ENCODE peak calls at places on chromosomes 7 and 10, in eight cellular contexts. O is cardiac muscle cell, D is A549, G is pancreas, L is neural progenitor cell, B is fibroblast of lung, P is GM23248, S is mucosa of descending colon. E is an unnamed sample. For H3K4me1, the result is how much of the 10 kb centered on the place peaks cover.

GRCh38 chr7:801940-802364 is 30.3 kb upstream of the SUN1 start:
- DNase-seq in O (no peak), D (no peak), G (peak), L (no peak), B (no peak), P (peak), S (peak), E (no peak)

GRCh38 chr10:129968020-129968861 is 4.2 kb upstream of the EBF3 start:
- DNase-seq in O (no peak), D (no peak), G (peak), L (peak), B (no peak), P (no peak), S (no peak), E (no peak)

GRCh38 chr10:130459011-130459410 is 322.8 kb downstream of the GLRX3 start:
- DNase-seq in O (no peak), D (no peak), G (no peak), L (no peak), B (no peak), P (no peak), S (no peak), E (no peak)

GRCh38 chr10:26931223-26931622 is 70.5 kb upstream of the ABI1 start:
- DNase-seq in O (peak), D (no peak), G (peak), L (no peak), B (no peak), P (no peak), S (peak), E (peak)

GRCh38 chr7:155980841-155981240 is 168.6 kb upstream of the SHH start:
- DNase-seq in O (no peak), D (no peak), G (no peak), L (no peak), B (no peak), P (no peak), S (no peak), E (no peak)

GRCh38 chr7:80054356-80054755 is 80.3 kb upstream of the GNAI1 start:
- DNase-seq in O (no peak), D (no peak), G (no peak), L (no peak), B (peak), P (peak), S (no peak), E (no peak)

GRCh38 chr7:96772295-96772694 is 62.6 kb upstream of the SEM1 start:
- DNase-seq in O (no peak), D (no peak), G (no peak), L (no peak), B (no peak), P (no peak), S (no peak), E (no peak)

GRCh38 chr7:7920481-7920880 is 48.1 kb upstream of the GLCCI1 start:
- DNase-seq in O (no peak), D (no peak), G (no peak), L (peak), B (no peak), P (no peak), S (peak), E (no peak)

GRCh38 chr10:47438857-47439474 is 44.9 kb downstream of the ANXA8 start:
- DNase-seq in O (peak), D (peak), G (peak), L (peak), B (peak), P (peak), S (peak), E (peak)

GRCh38 chr7:106313456-106313891 is 28.7 kb upstream of the NAMPT start:
- DNase-seq in O (no peak), D (peak), G (no peak), L (no peak), B (peak), P (peak), S (no peak), E (no peak)

GRCh38 chr7:18770154-18770807 is 274.7 kb downstream of the HDAC9 start:
- DNase-seq in O (no peak), D (no peak), G (no peak), L (no peak), B (peak), P (peak), S (no peak), E (no peak)

GRCh38 chr10:95508730-95509129 is 52.4 kb downstream of the SORBS1 start:
- DNase-seq in O (peak), D (no peak), G (no peak), L (peak), B (peak), P (peak), S (no peak), E (no peak)

GRCh38 chr7:74293577-74293908 is 4.3 kb downstream of the CLIP2 start:
- DNase-seq in O (no peak), D (no peak), G (no peak), L (no peak), B (no peak), P (no peak), S (no peak), E (no peak)

GRCh38 chr7:151167197-151167911 is at the start of gene GBX1:
- DNase-seq in O (peak), D (peak), G (peak), L (peak), B (peak), P (peak), S (no peak), E (no peak)

GRCh38 chr10:80204193-80204714 is 1.1 kb downstream of the ANXA11 start:
- DNase-seq in O (peak), D (peak), G (no peak), L (peak), B (peak), P (peak), S (peak), E (peak)

GRCh38 chr7:128271471-128272454 is 30.7 kb downstream of the LEP start:
- DNase-seq in O (no peak), D (no peak), G (peak), L (no peak), B (no peak), P (peak), S (no peak), E (no peak)

DNA sequence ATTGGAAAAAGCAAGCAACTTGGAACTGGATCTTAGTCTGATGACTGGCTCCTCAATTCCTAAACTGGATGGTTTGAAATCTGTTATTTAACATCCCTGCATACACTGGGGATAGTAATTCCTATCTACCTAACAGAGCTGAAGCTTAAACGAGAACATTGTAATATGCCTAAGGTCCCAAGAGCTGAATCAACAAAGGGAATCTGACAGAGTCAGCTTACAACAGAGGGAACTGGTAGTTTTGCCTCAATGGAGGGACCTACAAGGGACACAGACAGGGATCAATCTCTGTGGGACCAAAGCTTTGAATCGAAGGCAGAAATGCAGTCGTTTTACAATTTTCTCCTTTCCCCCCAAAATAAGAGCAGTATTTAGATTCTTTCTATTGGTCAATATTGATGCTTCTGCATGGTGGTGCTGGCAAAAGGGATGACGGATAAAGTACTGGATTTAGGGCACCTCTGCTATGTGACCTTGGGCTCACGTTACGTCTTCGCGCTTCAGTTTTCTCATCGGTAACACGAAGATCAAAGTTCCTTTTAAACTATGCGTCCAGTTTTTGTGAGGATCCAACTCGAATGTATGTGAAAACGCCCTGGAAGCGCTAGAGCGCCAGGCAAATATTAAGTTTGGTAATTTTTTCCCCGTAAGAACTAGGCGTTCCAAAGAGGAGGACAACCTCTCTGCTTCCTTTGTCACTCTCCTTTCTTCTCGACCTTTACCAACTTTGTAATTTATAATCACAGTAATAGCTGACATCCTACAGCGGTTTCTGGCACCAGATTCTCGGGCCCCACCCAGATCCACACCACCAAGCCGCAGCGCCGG is 1.1 kb downstream of the ACTR1A start:
- DNase-seq in O (no peak), D (no peak), G (no peak), L (peak), B (no peak), P (peak), S (no peak), E (no peak)
- H3K4me1 ChIP-seq in O (under half), D (under half), G (under half), L (under half), B (under half), P (under half), S (under half), E (under half)

GRCh38 chr7:22672892-22673637 is 53.9 kb upstream of the IL6 start:
- DNase-seq in O (no peak), D (peak), G (no peak), L (no peak), B (no peak), P (no peak), S (no peak), E (no peak)
- H3K4me1 ChIP-seq in O (under half), D (under half), G (under half), L (under half), B (under half), P (under half), S (under half), E (under half)

GRCh38 chr10:74925716-74926115 is 99.3 kb downstream of the KAT6B start:
- DNase-seq in O (no peak), D (no peak), G (no peak), L (no peak), B (no peak), P (no peak), S (no peak), E (no peak)

GRCh38 chr10:74923556-74923955 is 97.2 kb downstream of the KAT6B start:
- DNase-seq in O (peak), D (no peak), G (no peak), L (no peak), B (no peak), P (peak), S (no peak), E (no peak)

GRCh38 chr10:74921744-74922143 is 95.3 kb downstream of the KAT6B start:
- DNase-seq in O (no peak), D (no peak), G (no peak), L (peak), B (peak), P (no peak), S (no peak), E (no peak)

GRCh38 chr10:74924251-74924954 is 98.0 kb downstream of the KAT6B start:
- DNase-seq in O (no peak), D (peak), G (no peak), L (no peak), B (peak), P (peak), S (no peak), E (no peak)

GRCh38 chr10:74922921-74923320 is 96.5 kb downstream of the KAT6B start:
- DNase-seq in O (no peak), D (peak), G (no peak), L (no peak), B (peak), P (peak), S (no peak), E (no peak)
- H3K4me1 ChIP-seq in O (under half), D (half or more), G (half or more), L (under half), B (under half), P (half or more), S (under half), E (under half)

DNA sequence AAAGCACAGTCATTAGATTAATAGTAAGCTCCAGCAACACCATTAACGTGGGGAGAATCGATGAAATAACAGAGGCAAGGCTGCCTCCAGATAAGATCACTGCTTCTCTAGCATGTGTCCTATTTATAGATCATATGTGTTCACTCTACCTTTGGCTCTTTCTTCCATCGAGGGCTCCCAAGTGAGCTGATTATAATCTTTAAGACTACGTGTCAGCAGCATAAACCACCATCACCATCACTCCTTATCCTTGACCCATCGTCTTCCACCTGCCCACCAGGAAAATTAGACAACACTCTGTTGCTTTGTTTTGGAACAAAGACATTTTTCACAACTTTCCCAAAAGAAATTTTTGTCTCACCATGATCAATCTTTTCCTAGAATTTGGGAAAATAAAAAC is 71.2 kb upstream of the CARD11 start:
- DNase-seq in O (no peak), D (no peak), G (no peak), L (no peak), B (no peak), P (no peak), S (no peak), E (no peak)
- H3K4me1 ChIP-seq in O (under half), D (under half), G (under half), L (under half), B (under half), P (under half), S (under half), E (under half)

GRCh38 chr7:29039747-29040569 is 81.8 kb upstream of the TRIL start:
- DNase-seq in O (no peak), D (no peak), G (no peak), L (no peak), B (peak), P (peak), S (no peak), E (no peak)

GRCh38 chr7:29044529-29044928 is 86.4 kb upstream of the TRIL start:
- DNase-seq in O (no peak), D (no peak), G (no peak), L (no peak), B (peak), P (peak), S (no peak), E (no peak)

GRCh38 chr7:29042893-29043292 is 84.8 kb upstream of the TRIL start:
- DNase-seq in O (no peak), D (no peak), G (no peak), L (no peak), B (no peak), P (no peak), S (peak), E (no peak)

GRCh38 chr7:29038463-29038862 is 80.3 kb upstream of the TRIL start:
- DNase-seq in O (no peak), D (no peak), G (no peak), L (no peak), B (peak), P (peak), S (no peak), E (no peak)

GRCh38 chr7:29040570-29040906 is 82.4 kb upstream of the TRIL start:
- DNase-seq in O (no peak), D (no peak), G (no peak), L (no peak), B (peak), P (peak), S (no peak), E (no peak)
- H3K4me1 ChIP-seq in O (under half), D (under half), G (under half), L (under half), B (under half), P (under half), S (under half), E (under half)